ENCODE peak calls at places on chromosomes 1 and 21, in four cellular contexts. U is GM12878; V is naive B cell; N is stimulated activated effector memory CD8-positive, alpha-beta T cell treated with anti-CD3 and anti-CD28 coated beads, Interleukin-12 subunit alpha, Interleukin-12 subunit beta, amount 100 ng/mL, for 72 hours. H is an unnamed sample.

GRCh38 chr21:32371913-32372314 is 20.9 kb downstream of the URB1 start:
- ATAC-seq in U (no peak), V (no peak), N (peak; percentile 54), H (no peak)

GRCh38 chr21:34690793-34691175 is 22.0 kb downstream of the CLIC6 start:
- ATAC-seq in U (no peak), V (no peak), N (no peak), H (no peak)

GRCh38 chr1:115199416-115200132 is 110.3 kb upstream of the TSPAN2 start:
- ATAC-seq in U (no peak), V (no peak), N (no peak), H (no peak)

GRCh38 chr1:27789511-27790154 is 16.6 kb downstream of the STX12 start:
- ATAC-seq in U (no peak), V (no peak), N (no peak), H (no peak)

GRCh38 chr1:1208713-1209433 is 2.5 kb upstream of the TNFRSF18 start:
- ATAC-seq in U (peak; percentile 8), V (peak; percentile 57), N (peak; percentile 14), H (peak; percentile 42)

GRCh38 chr21:41606706-41607105 is 98.7 kb upstream of the TMPRSS2 start:
- ATAC-seq in U (no peak), V (no peak), N (no peak), H (no peak)

GRCh38 chr1:200314085-200314750 is 95.6 kb downstream of the ZNF281 start:
- ATAC-seq in U (no peak), V (no peak), N (no peak), H (no peak)

GRCh38 chr1:91054780-91055481 is 33.1 kb upstream of the ZNF644 start:
- ATAC-seq in U (peak; percentile 90), V (peak; percentile 91), N (no peak), H (peak; percentile 83)

GRCh38 chr1:118960026-118960561 is 28.0 kb downstream of the TBX15 start:
- ATAC-seq in U (peak; percentile 79), V (peak; percentile 94), N (no peak), H (peak; percentile 89)

GRCh38 chr1:12348113-12348512 is 118.3 kb downstream of the VPS13D start:
- ATAC-seq in U (no peak), V (no peak), N (no peak), H (no peak)

GRCh38 chr1:224203243-224204016 is 20.4 kb downstream of the DEGS1 start:
- ATAC-seq in U (peak; percentile 75), V (peak; percentile 91), N (no peak), H (peak; percentile 96)

GRCh38 chr1:27970401-27970800 is 10.6 kb downstream of the XKR8 start:
- ATAC-seq in U (no peak), V (no peak), N (no peak), H (no peak)

GRCh38 chr1:34460193-34460592 is 283.5 kb downstream of the C1orf94 start:
- ATAC-seq in U (peak; percentile 90), V (no peak), N (peak; percentile 29), H (no peak)

GRCh38 chr1:70382682-70383081 is 28.2 kb upstream of the ANKRD13C start:
- ATAC-seq in U (peak; percentile 87), V (no peak), N (no peak), H (peak; percentile 41)

GRCh38 chr1:194369060-194369459 is 1182.6 kb upstream of the B3GALT2 start:
- ATAC-seq in U (no peak), V (no peak), N (no peak), H (no peak)

GRCh38 chr1:1462318-1462966 is 9.1 kb upstream of the ATAD3B start:
- ATAC-seq in U (peak; percentile 92), V (peak; percentile 61), N (peak; percentile 74), H (peak; percentile 77)

GRCh38 chr1:156901590-156901900 is 8.0 kb downstream of the PEAR1 start:
- ATAC-seq in U (no peak), V (no peak), N (no peak), H (no peak)